ENCODE peak calls at places on chromosomes 2 and 18, in five cellular contexts. One of them, this sample, is unnamed.

GRCh38 chr2:219433666-219434467 is 776 bp upstream of the SPEG start:
- DNase-seq in trophoblast cell: peak
- DNase-seq in T-helper 17 cell: no peak
- DNase-seq in NCI-H2081: peak
- DNase-seq in T-helper 1 cell: peak
- DNase-seq in this sample: no peak

GRCh38 chr2:104701471-104701911 is 152.4 kb upstream of the POU3F3 start:
- DNase-seq in T-helper 17 cell: no peak
- DNase-seq in T-helper 1 cell: no peak
- DNase-seq in NCI-H2081: no peak
- DNase-seq in trophoblast cell: no peak
- DNase-seq in this sample: no peak

GRCh38 chr2:95292623-95293260 is 4.4 kb upstream of the KCNIP3 start:
- DNase-seq in T-helper 1 cell: no peak
- DNase-seq in NCI-H2081: no peak
- DNase-seq in trophoblast cell: peak
- DNase-seq in T-helper 17 cell: no peak
- DNase-seq in this sample: no peak

GRCh38 chr2:232229296-232229916 is 149.1 kb upstream of the ALPP start:
- DNase-seq in trophoblast cell: peak
- DNase-seq in T-helper 1 cell: no peak
- DNase-seq in T-helper 17 cell: no peak
- DNase-seq in NCI-H2081: no peak
- DNase-seq in this sample: no peak

GRCh38 chr18:46856975-46857374 is 60.3 kb downstream of the PIAS2 start:
- DNase-seq in T-helper 17 cell: no peak
- DNase-seq in T-helper 1 cell: no peak
- DNase-seq in trophoblast cell: no peak
- DNase-seq in NCI-H2081: no peak
- DNase-seq in this sample: no peak

GRCh38 chr2:108923736-108924443 is 65.1 kb downstream of the EDAR start:
- DNase-seq in NCI-H2081: no peak
- DNase-seq in T-helper 17 cell: no peak
- DNase-seq in T-helper 1 cell: no peak
- DNase-seq in trophoblast cell: no peak
- DNase-seq in this sample: no peak

GRCh38 chr2:20626698-20627471 is 24.0 kb downstream of the HS1BP3 start:
- DNase-seq in NCI-H2081: no peak
- DNase-seq in T-helper 1 cell: no peak
- DNase-seq in T-helper 17 cell: no peak
- DNase-seq in trophoblast cell: no peak
- DNase-seq in this sample: no peak

GRCh38 chr2:228367356-228367755 is 185.9 kb upstream of the SPHKAP start:
- DNase-seq in T-helper 1 cell: no peak
- DNase-seq in T-helper 17 cell: no peak
- DNase-seq in NCI-H2081: no peak
- DNase-seq in trophoblast cell: no peak
- DNase-seq in this sample: no peak

GRCh38 chr18:44637210-44638051 is 43.3 kb upstream of the SETBP1 start:
- DNase-seq in T-helper 1 cell: no peak
- DNase-seq in trophoblast cell: peak
- DNase-seq in NCI-H2081: no peak
- DNase-seq in T-helper 17 cell: no peak
- DNase-seq in this sample: no peak

GRCh38 chr2:19614066-19614465 is 255.6 kb upstream of the OSR1 start:
- DNase-seq in T-helper 17 cell: no peak
- DNase-seq in NCI-H2081: no peak
- DNase-seq in trophoblast cell: no peak
- DNase-seq in T-helper 1 cell: no peak
- DNase-seq in this sample: no peak

GRCh38 chr2:127829845-127830246 is 18.9 kb upstream of the WDR33 start:
- DNase-seq in NCI-H2081: no peak
- DNase-seq in trophoblast cell: no peak
- DNase-seq in T-helper 1 cell: peak
- DNase-seq in T-helper 17 cell: peak
- DNase-seq in this sample: peak

GRCh38 chr2:158772306-158773078 is 22.6 kb upstream of the DAPL1 start:
- DNase-seq in NCI-H2081: no peak
- DNase-seq in trophoblast cell: no peak
- DNase-seq in T-helper 17 cell: no peak
- DNase-seq in T-helper 1 cell: no peak
- DNase-seq in this sample: no peak

GRCh38 chr2:46763861-46764260 is 151.7 kb downstream of the MCFD2 start:
- DNase-seq in NCI-H2081: no peak
- DNase-seq in T-helper 1 cell: no peak
- DNase-seq in trophoblast cell: peak
- DNase-seq in T-helper 17 cell: no peak
- DNase-seq in this sample: no peak

GRCh38 chr18:51151568-51152511 is 45.6 kb downstream of the MEX3C start:
- DNase-seq in T-helper 17 cell: peak
- DNase-seq in NCI-H2081: no peak
- DNase-seq in trophoblast cell: peak
- DNase-seq in T-helper 1 cell: peak
- DNase-seq in this sample: peak

GRCh38 chr2:202099515-202099914 is 26.5 kb downstream of the KIAA2012 start:
- DNase-seq in T-helper 1 cell: no peak
- DNase-seq in T-helper 17 cell: no peak
- DNase-seq in trophoblast cell: peak
- DNase-seq in NCI-H2081: no peak
- DNase-seq in this sample: no peak

GRCh38 chr18:78006805-78007204 is 757.2 kb downstream of the GALR1 start:
- DNase-seq in NCI-H2081: no peak
- DNase-seq in trophoblast cell: no peak
- DNase-seq in T-helper 17 cell: no peak
- DNase-seq in T-helper 1 cell: no peak
- DNase-seq in this sample: no peak

GRCh38 chr2:138922973-138923563 is 142.9 kb upstream of the NXPH2 start:
- DNase-seq in trophoblast cell: peak
- DNase-seq in NCI-H2081: peak
- DNase-seq in T-helper 17 cell: no peak
- DNase-seq in T-helper 1 cell: no peak
- DNase-seq in this sample: no peak

GRCh38 chr2:127581516-127582490 is 46.3 kb downstream of the MYO7B start:
- DNase-seq in NCI-H2081: no peak
- DNase-seq in T-helper 1 cell: no peak
- DNase-seq in T-helper 17 cell: no peak
- DNase-seq in trophoblast cell: no peak
- DNase-seq in this sample: no peak

GRCh38 chr2:55054476-55054875 is 4.2 kb upstream of the RTN4 start:
- DNase-seq in T-helper 1 cell: no peak
- DNase-seq in NCI-H2081: no peak
- DNase-seq in T-helper 17 cell: no peak
- DNase-seq in trophoblast cell: peak
- DNase-seq in this sample: no peak

GRCh38 chr2:178306351-178307073 is 112.2 kb downstream of the OSBPL6 start:
- DNase-seq in T-helper 17 cell: no peak
- DNase-seq in NCI-H2081: peak
- DNase-seq in trophoblast cell: peak
- DNase-seq in T-helper 1 cell: no peak
- DNase-seq in this sample: peak

GRCh38 chr2:130246430-130246829 is 48.2 kb upstream of the TUBA3E start:
- DNase-seq in T-helper 17 cell: no peak
- DNase-seq in NCI-H2081: no peak
- DNase-seq in T-helper 1 cell: no peak
- DNase-seq in trophoblast cell: no peak
- DNase-seq in this sample: no peak

GRCh38 chr2:120472891-120473309 is 127.0 kb downstream of the INHBB start:
- DNase-seq in NCI-H2081: no peak
- DNase-seq in T-helper 17 cell: no peak
- DNase-seq in T-helper 1 cell: no peak
- DNase-seq in trophoblast cell: no peak
- DNase-seq in this sample: no peak

GRCh38 chr2:232336956-232337700 is 41.4 kb upstream of the ALPP start:
- DNase-seq in trophoblast cell: no peak
- DNase-seq in T-helper 1 cell: no peak
- DNase-seq in T-helper 17 cell: no peak
- DNase-seq in NCI-H2081: no peak
- DNase-seq in this sample: no peak

GRCh38 chr2:15779381-15780041 is 160.8 kb upstream of the MYCN start:
- DNase-seq in T-helper 1 cell: no peak
- DNase-seq in NCI-H2081: no peak
- DNase-seq in trophoblast cell: no peak
- DNase-seq in T-helper 17 cell: no peak
- DNase-seq in this sample: no peak

GRCh38 chr2:42139141-42139540 is 30.0 kb upstream of the EML4 start:
- DNase-seq in NCI-H2081: no peak
- DNase-seq in trophoblast cell: no peak
- DNase-seq in T-helper 1 cell: no peak
- DNase-seq in T-helper 17 cell: no peak
- DNase-seq in this sample: no peak

GRCh38 chr2:1940660-1941059 is 196.3 kb upstream of the PXDN start:
- DNase-seq in trophoblast cell: no peak
- DNase-seq in T-helper 17 cell: no peak
- DNase-seq in T-helper 1 cell: no peak
- DNase-seq in NCI-H2081: peak
- DNase-seq in this sample: no peak

GRCh38 chr2:48896870-48897269 is 141.3 kb upstream of the LHCGR start:
- DNase-seq in trophoblast cell: no peak
- DNase-seq in NCI-H2081: no peak
- DNase-seq in T-helper 17 cell: no peak
- DNase-seq in T-helper 1 cell: no peak
- DNase-seq in this sample: no peak